ENCODE peak calls at places on chromosomes 7 and 10, in ten cellular contexts. One of them, this sample, is unnamed.

GRCh38 chr10:43265799-43266721 is 805 bp downstream of the RASGEF1A start:
- DNase-seq in tibial nerve: no peak
- DNase-seq in GM06990: no peak
- DNase-seq in sigmoid colon: no peak
- DNase-seq in endothelial cell of umbilical vein: no peak
- DNase-seq in K562: peak
- DNase-seq in brain microvascular endothelial cell: no peak
- DNase-seq in activated B cell treated with CpG ODN at 0.5 μM for 24 hours: no peak
- DNase-seq in GM12865: no peak
- DNase-seq in endothelial cell: no peak
- DNase-seq in this sample: peak

GRCh38 chr10:82887488-82887887 is 1012.5 kb downstream of the NRG3 start:
- DNase-seq in brain microvascular endothelial cell: no peak
- DNase-seq in activated B cell treated with CpG ODN at 0.5 μM for 24 hours: no peak
- DNase-seq in endothelial cell: no peak
- DNase-seq in K562: no peak
- DNase-seq in endothelial cell of umbilical vein: peak
- DNase-seq in GM12865: no peak
- DNase-seq in GM06990: no peak
- DNase-seq in tibial nerve: no peak
- DNase-seq in sigmoid colon: no peak
- DNase-seq in this sample: no peak

GRCh38 chr10:49654036-49654693 is 25.3 kb upstream of the C10orf53 start:
- DNase-seq in brain microvascular endothelial cell: no peak
- DNase-seq in GM06990: no peak
- DNase-seq in sigmoid colon: no peak
- DNase-seq in activated B cell treated with CpG ODN at 0.5 μM for 24 hours: no peak
- DNase-seq in tibial nerve: no peak
- DNase-seq in GM12865: no peak
- DNase-seq in K562: no peak
- DNase-seq in endothelial cell: no peak
- DNase-seq in endothelial cell of umbilical vein: no peak
- DNase-seq in this sample: no peak

GRCh38 chr7:26705567-26705966 is 158.8 kb downstream of the SKAP2 start:
- DNase-seq in sigmoid colon: no peak
- DNase-seq in tibial nerve: no peak
- DNase-seq in activated B cell treated with CpG ODN at 0.5 μM for 24 hours: no peak
- DNase-seq in brain microvascular endothelial cell: peak
- DNase-seq in K562: no peak
- DNase-seq in GM06990: no peak
- DNase-seq in endothelial cell of umbilical vein: peak
- DNase-seq in endothelial cell: no peak
- DNase-seq in GM12865: no peak
- DNase-seq in this sample: no peak

GRCh38 chr10:129993621-129994020 is 29.5 kb upstream of the EBF3 start:
- DNase-seq in brain microvascular endothelial cell: no peak
- DNase-seq in GM12865: no peak
- DNase-seq in GM06990: no peak
- DNase-seq in sigmoid colon: no peak
- DNase-seq in endothelial cell: no peak
- DNase-seq in activated B cell treated with CpG ODN at 0.5 μM for 24 hours: no peak
- DNase-seq in endothelial cell of umbilical vein: no peak
- DNase-seq in tibial nerve: no peak
- DNase-seq in K562: no peak
- DNase-seq in this sample: no peak

GRCh38 chr10:107103174-107104025 is 61.1 kb downstream of the SORCS1 start:
- DNase-seq in endothelial cell: no peak
- DNase-seq in GM06990: no peak
- DNase-seq in sigmoid colon: peak
- DNase-seq in GM12865: no peak
- DNase-seq in tibial nerve: no peak
- DNase-seq in endothelial cell of umbilical vein: no peak
- DNase-seq in brain microvascular endothelial cell: no peak
- DNase-seq in activated B cell treated with CpG ODN at 0.5 μM for 24 hours: no peak
- DNase-seq in K562: no peak
- DNase-seq in this sample: no peak

GRCh38 chr7:57362868-57363267 is 87.1 kb upstream of the ZNF716 start:
- DNase-seq in endothelial cell of umbilical vein: no peak
- DNase-seq in GM06990: no peak
- DNase-seq in K562: no peak
- DNase-seq in GM12865: no peak
- DNase-seq in activated B cell treated with CpG ODN at 0.5 μM for 24 hours: no peak
- DNase-seq in endothelial cell: no peak
- DNase-seq in tibial nerve: no peak
- DNase-seq in sigmoid colon: no peak
- DNase-seq in brain microvascular endothelial cell: no peak
- DNase-seq in this sample: no peak

GRCh38 chr7:38306914-38307313 is 33.5 kb upstream of the TARP start:
- DNase-seq in K562: no peak
- DNase-seq in activated B cell treated with CpG ODN at 0.5 μM for 24 hours: no peak
- DNase-seq in tibial nerve: no peak
- DNase-seq in sigmoid colon: no peak
- DNase-seq in endothelial cell of umbilical vein: no peak
- DNase-seq in GM06990: no peak
- DNase-seq in endothelial cell: no peak
- DNase-seq in brain microvascular endothelial cell: no peak
- DNase-seq in GM12865: peak
- DNase-seq in this sample: no peak

GRCh38 chr10:24340429-24340828 is 131.5 kb downstream of the KIAA1217 start:
- DNase-seq in endothelial cell: no peak
- DNase-seq in GM12865: no peak
- DNase-seq in sigmoid colon: no peak
- DNase-seq in brain microvascular endothelial cell: no peak
- DNase-seq in tibial nerve: no peak
- DNase-seq in endothelial cell of umbilical vein: no peak
- DNase-seq in activated B cell treated with CpG ODN at 0.5 μM for 24 hours: no peak
- DNase-seq in GM06990: no peak
- DNase-seq in K562: no peak
- DNase-seq in this sample: no peak

GRCh38 chr10:53839437-53840039 is 961.5 kb downstream of the PCDH15 start:
- DNase-seq in endothelial cell: no peak
- DNase-seq in GM06990: no peak
- DNase-seq in sigmoid colon: no peak
- DNase-seq in tibial nerve: no peak
- DNase-seq in K562: no peak
- DNase-seq in brain microvascular endothelial cell: no peak
- DNase-seq in endothelial cell of umbilical vein: peak
- DNase-seq in GM12865: peak
- DNase-seq in activated B cell treated with CpG ODN at 0.5 μM for 24 hours: no peak
- DNase-seq in this sample: no peak

GRCh38 chr10:42930516-42931205 is 146.2 kb upstream of the RET start:
- DNase-seq in endothelial cell of umbilical vein: no peak
- DNase-seq in K562: no peak
- DNase-seq in GM12865: no peak
- DNase-seq in tibial nerve: no peak
- DNase-seq in activated B cell treated with CpG ODN at 0.5 μM for 24 hours: no peak
- DNase-seq in brain microvascular endothelial cell: no peak
- DNase-seq in GM06990: no peak
- DNase-seq in endothelial cell: no peak
- DNase-seq in sigmoid colon: no peak
- DNase-seq in this sample: peak

GRCh38 chr10:121788115-121788514 is 139.7 kb downstream of the ATE1 start:
- DNase-seq in activated B cell treated with CpG ODN at 0.5 μM for 24 hours: no peak
- DNase-seq in GM12865: no peak
- DNase-seq in brain microvascular endothelial cell: no peak
- DNase-seq in endothelial cell of umbilical vein: no peak
- DNase-seq in endothelial cell: no peak
- DNase-seq in sigmoid colon: no peak
- DNase-seq in tibial nerve: no peak
- DNase-seq in K562: no peak
- DNase-seq in GM06990: no peak
- DNase-seq in this sample: no peak

GRCh38 chr10:88915781-88916180 is 35.7 kb downstream of the STAMBPL1 start:
- DNase-seq in tibial nerve: no peak
- DNase-seq in activated B cell treated with CpG ODN at 0.5 μM for 24 hours: no peak
- DNase-seq in GM06990: no peak
- DNase-seq in sigmoid colon: no peak
- DNase-seq in GM12865: no peak
- DNase-seq in brain microvascular endothelial cell: no peak
- DNase-seq in endothelial cell: no peak
- DNase-seq in K562: no peak
- DNase-seq in endothelial cell of umbilical vein: no peak
- DNase-seq in this sample: no peak

GRCh38 chr7:101104799-101105198 is 19.5 kb downstream of the TRIM56 start:
- DNase-seq in sigmoid colon: no peak
- DNase-seq in activated B cell treated with CpG ODN at 0.5 μM for 24 hours: no peak
- DNase-seq in GM12865: no peak
- DNase-seq in brain microvascular endothelial cell: no peak
- DNase-seq in endothelial cell of umbilical vein: peak
- DNase-seq in K562: no peak
- DNase-seq in tibial nerve: no peak
- DNase-seq in endothelial cell: no peak
- DNase-seq in GM06990: no peak
- DNase-seq in this sample: no peak

GRCh38 chr7:6465862-6466261 is 18.1 kb upstream of the DAGLB start:
- DNase-seq in tibial nerve: no peak
- DNase-seq in sigmoid colon: no peak
- DNase-seq in endothelial cell: no peak
- DNase-seq in activated B cell treated with CpG ODN at 0.5 μM for 24 hours: no peak
- DNase-seq in GM06990: no peak
- DNase-seq in K562: no peak
- DNase-seq in GM12865: no peak
- DNase-seq in brain microvascular endothelial cell: no peak
- DNase-seq in endothelial cell of umbilical vein: no peak
- DNase-seq in this sample: no peak

GRCh38 chr10:68666280-68666760 is 54.7 kb upstream of the CCAR1 start:
- DNase-seq in sigmoid colon: no peak
- DNase-seq in GM06990: no peak
- DNase-seq in activated B cell treated with CpG ODN at 0.5 μM for 24 hours: no peak
- DNase-seq in endothelial cell: no peak
- DNase-seq in brain microvascular endothelial cell: peak
- DNase-seq in K562: no peak
- DNase-seq in GM12865: no peak
- DNase-seq in endothelial cell of umbilical vein: peak
- DNase-seq in tibial nerve: no peak
- DNase-seq in this sample: no peak
- TF ChIP-seq CTCF in sigmoid colon: no peak
- TF ChIP-seq CTCF in GM06990: no peak
- TF ChIP-seq CTCF in activated B cell treated with CpG ODN at 0.5 μM for 24 hours: no peak
- TF ChIP-seq CTCF in endothelial cell: no peak
- TF ChIP-seq CTCF in brain microvascular endothelial cell: no peak
- TF ChIP-seq CTCF in K562: no peak
- TF ChIP-seq CTCF in GM12865: no peak
- TF ChIP-seq CTCF in endothelial cell of umbilical vein: no peak
- TF ChIP-seq CTCF in tibial nerve: no peak
- TF ChIP-seq CTCF in this sample: no peak

DNA sequence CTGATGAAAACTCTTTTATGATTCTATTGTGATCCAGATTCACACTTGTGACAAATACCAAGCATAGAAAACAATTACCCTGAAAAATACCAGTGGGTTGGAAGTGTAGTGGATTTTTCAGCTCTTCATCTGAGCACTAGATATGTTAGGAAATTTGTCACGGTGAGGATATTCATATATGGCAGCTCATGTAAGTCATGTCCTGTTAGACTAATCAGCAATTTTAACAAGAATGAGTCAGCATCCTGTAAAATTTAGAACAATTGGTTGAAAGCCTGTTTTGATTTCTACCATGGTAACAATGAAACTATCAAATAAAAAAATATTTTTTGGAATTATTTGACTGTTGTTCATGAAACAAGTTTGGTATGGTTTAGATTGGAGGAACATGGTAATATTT is 334.3 kb downstream of the CACNA2D1 start:
- DNase-seq in tibial nerve: no peak
- DNase-seq in GM06990: no peak
- DNase-seq in GM12865: no peak
- DNase-seq in endothelial cell: no peak
- DNase-seq in activated B cell treated with CpG ODN at 0.5 μM for 24 hours: no peak
- DNase-seq in sigmoid colon: no peak
- DNase-seq in endothelial cell of umbilical vein: peak
- DNase-seq in brain microvascular endothelial cell: peak
- DNase-seq in K562: no peak
- DNase-seq in this sample: no peak
- TF ChIP-seq CTCF in tibial nerve: no peak
- TF ChIP-seq CTCF in GM06990: no peak
- TF ChIP-seq CTCF in GM12865: no peak
- TF ChIP-seq CTCF in endothelial cell: no peak
- TF ChIP-seq CTCF in activated B cell treated with CpG ODN at 0.5 μM for 24 hours: no peak
- TF ChIP-seq CTCF in sigmoid colon: no peak
- TF ChIP-seq CTCF in endothelial cell of umbilical vein: no peak
- TF ChIP-seq CTCF in brain microvascular endothelial cell: no peak
- TF ChIP-seq CTCF in K562: no peak
- TF ChIP-seq CTCF in this sample: no peak

DNA sequence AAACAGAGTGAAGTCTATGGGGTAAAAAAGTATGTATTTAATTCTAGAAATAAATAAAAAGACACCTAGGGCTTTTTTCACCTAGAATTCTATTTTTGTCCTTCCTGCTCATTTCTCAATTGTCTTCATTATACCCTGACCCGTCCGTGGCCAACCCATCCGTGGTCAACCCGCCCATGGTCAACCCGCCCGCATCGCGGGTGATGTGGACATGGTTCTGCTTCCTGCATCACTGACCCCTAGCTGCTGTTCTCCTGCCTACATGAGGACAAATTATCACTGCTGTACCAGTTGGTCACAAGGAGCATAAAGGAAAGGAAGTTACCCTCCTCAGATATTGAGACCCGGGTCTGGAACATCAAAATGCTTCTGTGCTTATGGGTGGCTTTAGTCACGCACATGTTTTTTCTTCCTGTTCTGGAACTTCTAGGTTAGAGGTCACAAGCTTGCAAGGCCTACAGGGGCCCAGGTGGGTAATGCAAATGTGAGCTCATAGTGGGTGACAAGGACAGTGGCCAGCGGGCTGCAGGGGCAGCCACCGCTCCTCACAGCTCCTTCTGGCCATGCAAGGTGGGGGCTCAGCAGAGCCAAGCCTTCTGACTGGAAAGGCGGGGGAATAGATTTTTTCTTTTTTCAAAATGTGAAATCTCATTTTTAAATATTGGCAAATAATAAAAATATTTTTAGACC is 15.5 kb downstream of the CAMK2G start:
- DNase-seq in endothelial cell of umbilical vein: no peak
- DNase-seq in endothelial cell: no peak
- DNase-seq in tibial nerve: no peak
- DNase-seq in activated B cell treated with CpG ODN at 0.5 μM for 24 hours: no peak
- DNase-seq in GM06990: no peak
- DNase-seq in brain microvascular endothelial cell: no peak
- DNase-seq in sigmoid colon: peak
- DNase-seq in GM12865: no peak
- DNase-seq in K562: no peak
- DNase-seq in this sample: no peak
- TF ChIP-seq CTCF in endothelial cell of umbilical vein: no peak
- TF ChIP-seq CTCF in endothelial cell: no peak
- TF ChIP-seq CTCF in tibial nerve: no peak
- TF ChIP-seq CTCF in activated B cell treated with CpG ODN at 0.5 μM for 24 hours: no peak
- TF ChIP-seq CTCF in GM06990: no peak
- TF ChIP-seq CTCF in brain microvascular endothelial cell: no peak
- TF ChIP-seq CTCF in sigmoid colon: no peak
- TF ChIP-seq CTCF in GM12865: no peak
- TF ChIP-seq CTCF in K562: no peak
- TF ChIP-seq CTCF in this sample: no peak

DNA sequence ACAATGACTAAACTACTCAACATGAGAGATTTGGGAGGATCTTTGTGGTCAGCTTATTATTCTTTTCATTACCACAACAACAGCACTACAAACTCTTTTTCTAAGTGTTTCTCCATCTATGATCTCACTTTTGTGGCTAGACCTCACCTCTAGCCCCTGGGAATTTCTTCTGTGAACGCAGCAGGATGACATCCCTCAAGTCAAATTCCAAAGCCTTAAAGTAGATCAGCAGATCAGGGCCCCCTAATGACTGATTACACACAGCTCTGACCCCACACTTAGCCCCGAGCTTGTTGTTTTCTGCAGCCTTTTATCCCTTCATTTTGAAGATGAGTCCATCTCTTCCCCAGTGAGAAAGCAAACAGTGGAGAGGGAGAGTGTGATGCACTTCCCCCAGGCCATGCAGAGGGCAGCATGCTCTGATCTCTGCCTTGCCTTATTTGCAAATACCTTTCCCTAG is 27.3 kb downstream of the TFAM start:
- DNase-seq in endothelial cell: no peak
- DNase-seq in K562: no peak
- DNase-seq in GM06990: no peak
- DNase-seq in sigmoid colon: no peak
- DNase-seq in activated B cell treated with CpG ODN at 0.5 μM for 24 hours: no peak
- DNase-seq in brain microvascular endothelial cell: peak
- DNase-seq in GM12865: no peak
- DNase-seq in tibial nerve: no peak
- DNase-seq in endothelial cell of umbilical vein: no peak
- DNase-seq in this sample: no peak
- TF ChIP-seq CTCF in endothelial cell: no peak
- TF ChIP-seq CTCF in K562: no peak
- TF ChIP-seq CTCF in GM06990: no peak
- TF ChIP-seq CTCF in sigmoid colon: no peak
- TF ChIP-seq CTCF in activated B cell treated with CpG ODN at 0.5 μM for 24 hours: no peak
- TF ChIP-seq CTCF in brain microvascular endothelial cell: peak
- TF ChIP-seq CTCF in GM12865: no peak
- TF ChIP-seq CTCF in tibial nerve: no peak
- TF ChIP-seq CTCF in endothelial cell of umbilical vein: no peak
- TF ChIP-seq CTCF in this sample: no peak

This sample was measured in GM13976.